ENCODE peak calls at places on chromosomes 12 and 14, in six cellular contexts. H is stomach, V is SK-N-SH, M is HL-60, X is Panc1, T is H1. D is an unnamed sample.

GRCh38 chr14:99688210-99688581 is 4.1 kb downstream of the CYP46A1 start:
- DNase-seq in M (no peak), V (no peak), X (no peak), T (no peak), H (no peak), D (peak)

GRCh38 chr14:23145794-23146422 is 26.9 kb upstream of the CEBPE start:
- DNase-seq in H (no peak), V (no peak), X (no peak), T (no peak), M (no peak), D (no peak)

GRCh38 chr12:106747973-106748436 is 26.5 kb upstream of the RIC8B start:
- DNase-seq in M (no peak), V (no peak), X (no peak), T (no peak), H (no peak), D (no peak)

GRCh38 chr12:40325349-40325960 is 100.7 kb downstream of the LRRK2 start:
- DNase-seq in V (peak), T (no peak), H (no peak), X (peak), M (peak), D (no peak)

GRCh38 chr14:74563233-74563585 is 48.8 kb downstream of the LTBP2 start:
- DNase-seq in V (no peak), T (no peak), X (no peak), M (no peak), H (no peak), D (no peak)

GRCh38 chr14:54364555-54365415 is 32.0 kb upstream of the CDKN3 start:
- DNase-seq in M (no peak), X (no peak), H (no peak), V (no peak), T (peak), D (peak)

GRCh38 chr12:83893101-83893500 is 1019.5 kb downstream of the SLC6A15 start:
- DNase-seq in M (no peak), X (no peak), H (no peak), V (no peak), T (no peak), D (no peak)

GRCh38 chr14:34098045-34098984 is 147.4 kb upstream of the EGLN3 start:
- DNase-seq in H (peak), X (no peak), V (peak), T (peak), M (peak), D (no peak)

GRCh38 chr12:50218386-50218785 is 51.2 kb upstream of the CERS5 start:
- DNase-seq in X (peak), T (no peak), H (no peak), V (no peak), M (no peak), D (no peak)

GRCh38 chr14:77613207-77613606 is 3.2 kb downstream of the SPTLC2 start:
- DNase-seq in M (peak), H (no peak), X (no peak), T (no peak), V (no peak), D (no peak)

GRCh38 chr12:46483572-46484395 is 111.2 kb upstream of the SLC38A2 start:
- DNase-seq in T (no peak), X (no peak), M (no peak), V (no peak), H (no peak), D (no peak)

GRCh38 chr14:37037636-37038387 is 134.6 kb downstream of the SLC25A21 start:
- DNase-seq in T (no peak), M (no peak), X (no peak), V (no peak), H (no peak), D (no peak)

GRCh38 chr14:77641207-77641533 is 24.7 kb upstream of the SPTLC2 start:
- DNase-seq in M (no peak), T (no peak), X (no peak), V (no peak), H (no peak), D (no peak)

GRCh38 chr14:60510976-60511599 is 2.1 kb downstream of the SIX6 start:
- DNase-seq in V (peak), T (peak), X (no peak), M (no peak), H (no peak), D (no peak)

GRCh38 chr12:101654442-101654841 is 43.0 kb upstream of the CHPT1 start:
- DNase-seq in V (no peak), T (no peak), M (no peak), X (no peak), H (no peak), D (no peak)
- H3K4me3 ChIP-seq in V (no peak), T (no peak), M (no peak), X (no peak), H (no peak), D (no peak)

DNA sequence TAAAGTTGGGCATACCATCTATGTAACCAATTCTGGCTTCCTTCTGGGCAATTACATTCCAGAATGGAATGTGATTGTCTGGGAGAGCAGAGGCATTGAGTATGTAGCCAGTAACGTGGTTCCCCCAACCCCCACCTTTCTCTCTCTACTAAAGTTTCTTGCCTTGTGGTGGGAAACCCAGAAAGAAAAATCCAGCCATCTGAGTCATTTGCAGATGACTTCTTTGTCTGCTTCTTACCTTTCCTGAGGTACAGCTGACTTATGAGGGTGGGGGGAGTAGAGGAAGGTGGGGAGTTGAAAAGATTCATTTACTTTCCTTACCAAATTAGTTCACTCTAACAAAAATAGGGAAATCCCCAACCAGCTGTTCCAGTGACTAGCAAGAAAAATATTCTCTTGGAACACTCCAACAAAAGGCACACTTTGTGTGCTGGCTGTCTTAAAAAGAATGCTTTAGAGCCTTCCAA is 112.1 kb upstream of the FRMD6 start:
- DNase-seq in T (no peak), V (no peak), M (no peak), H (no peak), X (no peak), D (no peak)
- H3K27ac ChIP-seq in T (peak), V (peak), M (no peak), H (no peak), X (peak), D (no peak)

GRCh38 chr12:9090220-9090619 is 25.5 kb downstream of the A2M start:
- DNase-seq in V (no peak), M (no peak), T (no peak), X (no peak), H (no peak), D (no peak)
- TF ChIP-seq POLR2AphosphoS5 in V (no peak), M (no peak), T (no peak), X (no peak), H (no peak), D (no peak)

GRCh38 chr12:53983580-53984572 is 1.1 kb upstream of the HOXC10 start:
- DNase-seq in V (no peak), X (no peak), M (peak), H (no peak), T (no peak), D (no peak)
- H3K4me3 ChIP-seq in V (no peak), X (peak), M (no peak), H (no peak), T (no peak), D (no peak)

GRCh38 chr14:39050389-39050788 is 52.6 kb downstream of the SEC23A start:
- DNase-seq in H (no peak), V (no peak), X (no peak), T (no peak), M (no peak), D (no peak)
- H3K27ac ChIP-seq in H (no peak), V (no peak), X (no peak), T (no peak), M (no peak), D (no peak)

GRCh38 chr12:79690156-79690605 is 583 bp downstream of the PAWR start:
- DNase-seq in M (no peak), T (peak), X (no peak), H (peak), V (peak), D (no peak)

GRCh38 chr12:79690606-79691298 is at the start of gene PAWR:
- DNase-seq in V (peak), M (no peak), H (peak), T (peak), X (no peak), D (no peak)

GRCh38 chr12:79692860-79693605 is 2.3 kb upstream of the PAWR start:
- DNase-seq in T (no peak), X (no peak), H (no peak), V (no peak), M (no peak), D (no peak)

GRCh38 chr12:79692249-79692619 is 1.5 kb upstream of the PAWR start:
- DNase-seq in X (no peak), H (no peak), M (no peak), T (no peak), V (no peak), D (no peak)

GRCh38 chr12:79691299-79692248 is 810 bp upstream of the PAWR start:
- DNase-seq in M (no peak), V (peak), T (no peak), X (peak), H (no peak), D (no peak)
- TF ChIP-seq POLR2AphosphoS5 in M (no peak), V (no peak), T (peak), X (no peak), H (no peak), D (no peak)

GRCh38 chr14:91860238-91860637 is 7.1 kb downstream of the TC2N start:
- DNase-seq in T (no peak), V (no peak), X (no peak), H (no peak), M (no peak), D (no peak)
- H3K4me3 ChIP-seq in T (no peak), V (no peak), X (no peak), H (no peak), M (no peak), D (no peak)